ENCODE peak calls at places on chromosomes 6 and 20, in five cellular contexts. Y, U, B, R and O are unnamed samples.

GRCh38 chr6:161486326-161486725 is 212.5 kb upstream of the AGPAT4 start:
- DNase-seq in Y (no peak), U (peak; percentile 65), B (peak; percentile 59), R (peak; percentile 64), O (peak; percentile 78)

GRCh38 chr6:21885532-21886089 is 292.1 kb downstream of the SOX4 start:
- DNase-seq in Y (peak; percentile 48), U (peak; percentile 88), B (peak; percentile 84), R (peak; percentile 79), O (peak; percentile 88)

GRCh38 chr6:15841937-15842698 is 179.3 kb upstream of the DTNBP1 start:
- DNase-seq in Y (peak; percentile 30), U (no peak), B (no peak), R (no peak), O (no peak)

GRCh38 chr20:50540620-50541605 is 30.7 kb downstream of the PTPN1 start:
- DNase-seq in Y (no peak), U (peak; percentile 95), B (peak; percentile 97), R (peak; percentile 67), O (peak; percentile 81)

GRCh38 chr6:110334425-110335158 is 23.6 kb downstream of the METTL24 start:
- DNase-seq in Y (no peak), U (no peak), B (no peak), R (no peak), O (no peak)

GRCh38 chr20:62929051-62929538 is 2.8 kb upstream of the DIDO1 start:
- DNase-seq in Y (peak; percentile 77), U (peak; percentile 40), B (peak; percentile 52), R (no peak), O (peak; percentile 56)

GRCh38 chr6:100203391-100203790 is 209.4 kb upstream of the MCHR2 start:
- DNase-seq in Y (no peak), U (peak; percentile 94), B (peak; percentile 93), R (peak; percentile 86), O (peak; percentile 98)

GRCh38 chr20:36210561-36210960 is 25.7 kb upstream of the AAR2 start:
- DNase-seq in Y (no peak), U (no peak), B (no peak), R (no peak), O (no peak)

GRCh38 chr6:10409160-10409765 is 5.6 kb downstream of the TFAP2A start:
- DNase-seq in Y (no peak), U (no peak), B (no peak), R (no peak), O (no peak)

GRCh38 chr20:50724851-50725721 is 6.3 kb upstream of the PARD6B start:
- DNase-seq in Y (peak; percentile 70), U (peak; percentile 89), B (peak; percentile 97), R (peak; percentile 86), O (peak; percentile 95)

GRCh38 chr20:25622450-25623224 is 1.2 kb downstream of the NANP start:
- DNase-seq in Y (no peak), U (peak; percentile 17), B (peak; percentile 33), R (no peak), O (peak; percentile 2)

GRCh38 chr6:85385636-85386315 is 64.1 kb upstream of the NT5E start:
- DNase-seq in Y (no peak), U (no peak), B (no peak), R (no peak), O (no peak)

GRCh38 chr20:24961384-24962181 is 12.5 kb downstream of the CST7 start:
- DNase-seq in Y (no peak), U (no peak), B (no peak), R (no peak), O (no peak)

GRCh38 chr6:111517965-111518364 is 34.9 kb upstream of the REV3L start:
- DNase-seq in Y (no peak), U (no peak), B (no peak), R (peak; percentile 4), O (peak; percentile 36)

GRCh38 chr6:11804706-11805105 is 26.1 kb upstream of the ADTRP start:
- DNase-seq in Y (no peak), U (no peak), B (no peak), R (no peak), O (no peak)

GRCh38 chr6:73364549-73364948 is 2.1 kb downstream of the KHDC3L start:
- DNase-seq in Y (no peak), U (no peak), B (no peak), R (no peak), O (no peak)

GRCh38 chr6:100257661-100258395 is 206.9 kb downstream of the SIM1 start:
- DNase-seq in Y (no peak), U (peak; percentile 86), B (peak; percentile 71), R (peak; percentile 58), O (peak; percentile 57)

GRCh38 chr20:60913298-60913697 is 338.8 kb upstream of the CDH4 start:
- DNase-seq in Y (no peak), U (no peak), B (no peak), R (no peak), O (no peak)

GRCh38 chr6:166815629-166816028 is 140.7 kb downstream of the RNASET2 start:
- DNase-seq in Y (no peak), U (peak; percentile 7), B (peak; percentile 18), R (no peak), O (no peak)

GRCh38 chr6:44034391-44034861 is 92.8 kb downstream of the MRPL14 start:
- DNase-seq in Y (no peak), U (no peak), B (no peak), R (no peak), O (no peak)

GRCh38 chr6:133587396-133587795 is 301.5 kb upstream of the TCF21 start:
- DNase-seq in Y (no peak), U (no peak), B (no peak), R (no peak), O (peak; percentile 34)

GRCh38 chr6:133584903-133585302 is 304.0 kb upstream of the TCF21 start:
- DNase-seq in Y (no peak), U (no peak), B (no peak), R (no peak), O (no peak)

GRCh38 chr6:133587841-133588240 is 301.1 kb upstream of the TCF21 start:
- DNase-seq in Y (no peak), U (peak; percentile 39), B (peak; percentile 47), R (no peak), O (peak; percentile 84)

GRCh38 chr6:133583907-133584306 is 305.0 kb upstream of the TCF21 start:
- DNase-seq in Y (no peak), U (no peak), B (no peak), R (no peak), O (no peak)
- TF ChIP-seq CTCF in Y (no peak), U (no peak), B (no peak), R (no peak), O (no peak)

GRCh38 chr6:35796236-35796635 is 887 bp downstream of the CLPS start:
- DNase-seq in Y (no peak), U (no peak), B (no peak), R (no peak), O (no peak)

GRCh38 chr6:35798706-35799105 is 1.6 kb upstream of the CLPS start:
- DNase-seq in Y (no peak), U (no peak), B (no peak), R (no peak), O (no peak)

GRCh38 chr6:35801148-35801547 is 4.0 kb upstream of the LHFPL5 start:
- DNase-seq in Y (no peak), U (no peak), B (no peak), R (no peak), O (no peak)

GRCh38 chr6:35795453-35796071 is 1.6 kb downstream of the CLPS start:
- DNase-seq in Y (no peak), U (no peak), B (no peak), R (no peak), O (no peak)

GRCh38 chr6:35797837-35798526 is 859 bp upstream of the CLPS start:
- DNase-seq in Y (no peak), U (no peak), B (no peak), R (no peak), O (no peak)
- H3K4me3 ChIP-seq in Y (no peak overlapping the region), U (no peak overlapping the region), B (no peak overlapping the region), R (no peak overlapping the region), O (no peak overlapping the region)

DNA sequence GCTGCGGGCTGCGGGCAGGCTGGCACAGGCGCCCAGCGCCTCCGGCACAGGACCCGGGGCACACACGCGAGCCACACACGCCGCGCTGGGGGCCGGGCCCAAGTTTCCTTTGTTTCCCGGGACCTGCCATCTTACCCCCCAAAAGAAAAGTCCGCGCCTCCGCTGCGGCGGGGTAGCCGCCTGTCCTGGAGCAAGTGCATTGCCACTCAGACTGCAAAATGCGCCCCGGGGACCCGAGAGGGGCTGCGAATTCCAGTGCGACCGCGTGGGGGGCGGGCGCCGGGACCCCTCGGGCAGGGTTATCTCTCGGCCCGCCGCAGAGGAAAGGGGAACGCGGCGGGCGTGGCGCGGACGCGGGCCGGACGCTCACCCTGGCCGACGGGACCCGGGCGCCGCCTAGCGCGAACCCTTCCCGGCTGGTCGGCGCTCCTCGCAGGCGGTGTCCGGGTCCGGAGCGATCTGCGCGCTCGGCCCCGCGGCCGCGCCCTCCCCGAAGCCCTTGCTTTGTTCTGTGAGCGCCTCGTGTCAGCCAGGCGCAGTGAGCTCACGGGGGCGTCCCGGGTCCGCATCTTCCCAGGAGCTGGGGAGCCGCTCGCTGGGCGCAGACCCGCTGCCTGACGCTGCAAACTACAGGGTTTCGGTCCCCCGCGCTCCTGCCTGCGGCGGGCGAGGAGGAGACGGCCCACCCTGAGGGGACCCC is 620 bp upstream of the CD24 start:
- DNase-seq in Y (peak; percentile 29), U (peak; percentile 41), B (no peak), R (peak; percentile 53), O (peak; percentile 4)
- TF ChIP-seq CTCF in Y (peak; percentile 4), U (peak; percentile 25), B (no peak), R (peak; percentile 50), O (no peak)

GRCh38 chr6:41966961-41967311 is 25.3 kb upstream of the CCND3 start:
- DNase-seq in Y (no peak), U (peak; percentile 72), B (peak; percentile 84), R (peak; percentile 84), O (peak; percentile 32)

GRCh38 chr6:41965429-41966213 is 24.0 kb upstream of the CCND3 start:
- DNase-seq in Y (no peak), U (no peak), B (no peak), R (no peak), O (no peak)

GRCh38 chr6:41970436-41970846 is 28.8 kb upstream of the CCND3 start:
- DNase-seq in Y (no peak), U (no peak), B (peak; percentile 76), R (peak; percentile 65), O (peak; percentile 88)

GRCh38 chr6:41966214-41966920 is 24.8 kb upstream of the CCND3 start:
- DNase-seq in Y (no peak), U (no peak), B (no peak), R (no peak), O (no peak)

DNA sequence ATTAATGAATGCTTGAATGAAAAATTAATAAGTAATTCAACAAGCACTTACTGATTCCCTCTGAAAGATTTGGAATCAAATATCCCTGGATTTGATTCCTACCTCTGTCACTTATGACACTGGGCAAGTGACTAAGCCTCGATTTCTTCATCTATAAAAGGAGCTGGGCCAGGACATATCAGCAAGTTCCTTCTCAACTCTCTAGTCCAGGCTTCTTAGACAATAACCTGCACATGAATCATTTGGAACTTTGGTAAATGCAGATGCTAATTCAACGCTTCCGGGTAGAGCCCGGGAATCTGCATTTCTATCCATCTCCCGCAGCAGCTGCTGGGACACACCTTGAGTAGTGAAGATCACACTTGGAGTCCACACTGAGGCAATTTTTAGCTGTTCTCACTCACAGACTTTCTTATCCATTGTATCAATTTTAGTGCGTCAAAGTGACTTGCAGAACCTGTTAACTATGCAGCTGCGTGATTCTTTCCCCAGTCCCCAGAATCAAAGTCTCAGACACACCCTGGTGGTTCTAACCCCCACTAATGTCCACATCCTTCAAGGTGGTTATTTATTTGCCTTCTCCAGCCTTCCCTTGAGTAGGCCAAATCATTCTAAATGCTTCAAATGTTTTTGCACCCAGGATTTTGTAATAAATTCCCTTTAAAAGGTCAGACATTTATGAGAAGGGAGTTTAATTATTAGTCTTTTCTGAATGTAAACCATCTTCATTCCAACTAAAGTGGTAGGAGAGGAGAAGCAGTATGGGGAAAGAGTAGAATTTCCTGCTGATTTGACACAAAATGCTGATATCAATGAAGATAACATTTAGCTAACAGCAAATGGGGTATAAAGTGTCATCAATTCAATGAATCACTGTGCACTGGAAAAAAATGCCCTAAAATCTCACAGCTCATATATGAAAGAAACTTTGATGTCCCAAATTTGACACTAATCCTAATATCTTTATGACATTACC is 26.0 kb upstream of the CCND3 start:
- DNase-seq in Y (no peak), U (no peak), B (peak; percentile 74), R (peak; percentile 97), O (peak; percentile 56)
- H3K4me3 ChIP-seq in Y (no peak overlapping the region), U (no peak overlapping the region), B (no peak overlapping the region), R (peak overlapping the region; percentile 18), O (no peak overlapping the region)